ENCODE peak calls at places on chromosomes 13 and 19, in ten cellular contexts. One of them, this sample, is unnamed.
A peak's percentile ranks its signal among the peaks of the same experiment; 100 is the strongest.

GRCh38 chr13:106063591-106064308 is 471.7 kb downstream of the EFNB2 start:
- DNase-seq in transverse colon: no peak
- DNase-seq in colonic mucosa: no peak
- DNase-seq in astrocyte: peak; percentile 91
- DNase-seq in ascending aorta: no peak
- DNase-seq in stomach: no peak
- DNase-seq in bronchial epithelial cell: peak; percentile 66
- DNase-seq in PC-3: peak; percentile 41
- DNase-seq in tibial nerve: no peak
- DNase-seq in IMR-90: peak; percentile 83
- DNase-seq in this sample: no peak

GRCh38 chr19:14073925-14074838 is 1.6 kb downstream of the MISP3 start:
- DNase-seq in ascending aorta: no peak
- DNase-seq in astrocyte: no peak
- DNase-seq in IMR-90: peak; percentile 25
- DNase-seq in PC-3: peak; percentile 46
- DNase-seq in colonic mucosa: peak; percentile 80
- DNase-seq in stomach: peak; percentile 66
- DNase-seq in bronchial epithelial cell: peak; percentile 30
- DNase-seq in transverse colon: peak; percentile 78
- DNase-seq in tibial nerve: no peak
- DNase-seq in this sample: no peak

GRCh38 chr19:10517760-10518443 is 655 bp upstream of the S1PR5 start:
- DNase-seq in transverse colon: no peak
- DNase-seq in ascending aorta: no peak
- DNase-seq in PC-3: peak; percentile 41
- DNase-seq in tibial nerve: no peak
- DNase-seq in stomach: no peak
- DNase-seq in bronchial epithelial cell: peak; percentile 34
- DNase-seq in colonic mucosa: no peak
- DNase-seq in astrocyte: no peak
- DNase-seq in IMR-90: peak; percentile 15
- DNase-seq in this sample: no peak

GRCh38 chr13:113400621-113401451 is 36.9 kb upstream of the GRTP1 start:
- DNase-seq in astrocyte: no peak
- DNase-seq in tibial nerve: no peak
- DNase-seq in PC-3: no peak
- DNase-seq in stomach: no peak
- DNase-seq in colonic mucosa: no peak
- DNase-seq in bronchial epithelial cell: no peak
- DNase-seq in transverse colon: no peak
- DNase-seq in IMR-90: no peak
- DNase-seq in ascending aorta: no peak
- DNase-seq in this sample: no peak

GRCh38 chr13:20442370-20442769 is 83.3 kb downstream of the CRYL1 start:
- DNase-seq in bronchial epithelial cell: no peak
- DNase-seq in tibial nerve: no peak
- DNase-seq in transverse colon: no peak
- DNase-seq in IMR-90: no peak
- DNase-seq in astrocyte: no peak
- DNase-seq in stomach: no peak
- DNase-seq in PC-3: peak; percentile 49
- DNase-seq in colonic mucosa: no peak
- DNase-seq in ascending aorta: no peak
- DNase-seq in this sample: no peak

GRCh38 chr13:26498524-26499208 is 58.8 kb upstream of the WASF3 start:
- DNase-seq in colonic mucosa: no peak
- DNase-seq in IMR-90: peak; percentile 43
- DNase-seq in astrocyte: peak; percentile 22
- DNase-seq in bronchial epithelial cell: peak; percentile 7
- DNase-seq in ascending aorta: no peak
- DNase-seq in tibial nerve: no peak
- DNase-seq in transverse colon: no peak
- DNase-seq in stomach: no peak
- DNase-seq in PC-3: no peak
- DNase-seq in this sample: no peak

GRCh38 chr13:72680353-72680752 is 47.1 kb downstream of the MZT1 start:
- DNase-seq in stomach: no peak
- DNase-seq in bronchial epithelial cell: no peak
- DNase-seq in transverse colon: no peak
- DNase-seq in ascending aorta: no peak
- DNase-seq in IMR-90: no peak
- DNase-seq in tibial nerve: no peak
- DNase-seq in astrocyte: no peak
- DNase-seq in colonic mucosa: no peak
- DNase-seq in PC-3: no peak
- DNase-seq in this sample: no peak

GRCh38 chr19:18807861-18808331 is 16.8 kb upstream of the COMP start:
- DNase-seq in ascending aorta: no peak
- DNase-seq in PC-3: no peak
- DNase-seq in colonic mucosa: no peak
- DNase-seq in IMR-90: no peak
- DNase-seq in tibial nerve: no peak
- DNase-seq in astrocyte: no peak
- DNase-seq in stomach: no peak
- DNase-seq in transverse colon: no peak
- DNase-seq in bronchial epithelial cell: no peak
- DNase-seq in this sample: peak; percentile 47

GRCh38 chr19:40750285-40751064 is at the start of gene ACTMAP:
- DNase-seq in PC-3: peak; percentile 99
- DNase-seq in transverse colon: peak; percentile 100
- DNase-seq in ascending aorta: peak; percentile 99
- DNase-seq in IMR-90: peak; percentile 100
- DNase-seq in tibial nerve: peak; percentile 99
- DNase-seq in colonic mucosa: peak; percentile 100
- DNase-seq in astrocyte: peak; percentile 99
- DNase-seq in stomach: peak; percentile 100
- DNase-seq in bronchial epithelial cell: peak; percentile 98
- DNase-seq in this sample: peak; percentile 99

GRCh38 chr13:103539265-103539664 is 473.0 kb upstream of the SLC10A2 start:
- DNase-seq in colonic mucosa: no peak
- DNase-seq in bronchial epithelial cell: no peak
- DNase-seq in PC-3: no peak
- DNase-seq in ascending aorta: no peak
- DNase-seq in astrocyte: no peak
- DNase-seq in stomach: no peak
- DNase-seq in IMR-90: no peak
- DNase-seq in tibial nerve: no peak
- DNase-seq in transverse colon: no peak
- DNase-seq in this sample: no peak

GRCh38 chr13:50366488-50367174 is 351.4 kb downstream of the KCNRG start:
- DNase-seq in astrocyte: no peak
- DNase-seq in stomach: no peak
- DNase-seq in IMR-90: no peak
- DNase-seq in ascending aorta: no peak
- DNase-seq in PC-3: peak; percentile 16
- DNase-seq in colonic mucosa: no peak
- DNase-seq in tibial nerve: no peak
- DNase-seq in bronchial epithelial cell: no peak
- DNase-seq in transverse colon: no peak
- DNase-seq in this sample: no peak

GRCh38 chr13:112353856-112354255 is 22.3 kb upstream of the SPACA7 start:
- DNase-seq in PC-3: no peak
- DNase-seq in colonic mucosa: no peak
- DNase-seq in transverse colon: no peak
- DNase-seq in ascending aorta: no peak
- DNase-seq in tibial nerve: no peak
- DNase-seq in IMR-90: no peak
- DNase-seq in astrocyte: no peak
- DNase-seq in bronchial epithelial cell: no peak
- DNase-seq in stomach: no peak
- DNase-seq in this sample: no peak

GRCh38 chr13:23579886-23580706 is 9.9 kb downstream of the TNFRSF19 start:
- DNase-seq in stomach: no peak
- DNase-seq in tibial nerve: no peak
- DNase-seq in bronchial epithelial cell: peak; percentile 36
- DNase-seq in IMR-90: peak; percentile 40
- DNase-seq in colonic mucosa: no peak
- DNase-seq in transverse colon: no peak
- DNase-seq in astrocyte: no peak
- DNase-seq in PC-3: peak; percentile 24
- DNase-seq in ascending aorta: no peak
- DNase-seq in this sample: no peak

GRCh38 chr13:59304596-59304995 is 859.1 kb downstream of the DIAPH3 start:
- DNase-seq in IMR-90: no peak
- DNase-seq in ascending aorta: no peak
- DNase-seq in stomach: no peak
- DNase-seq in bronchial epithelial cell: no peak
- DNase-seq in colonic mucosa: no peak
- DNase-seq in PC-3: no peak
- DNase-seq in tibial nerve: no peak
- DNase-seq in astrocyte: no peak
- DNase-seq in transverse colon: no peak
- DNase-seq in this sample: no peak

GRCh38 chr13:59300347-59301165 is 863.2 kb downstream of the DIAPH3 start:
- DNase-seq in stomach: no peak
- DNase-seq in astrocyte: no peak
- DNase-seq in PC-3: no peak
- DNase-seq in ascending aorta: no peak
- DNase-seq in colonic mucosa: no peak
- DNase-seq in bronchial epithelial cell: no peak
- DNase-seq in tibial nerve: no peak
- DNase-seq in transverse colon: no peak
- DNase-seq in IMR-90: no peak
- DNase-seq in this sample: no peak

GRCh38 chr13:59301166-59301551 is 862.6 kb downstream of the DIAPH3 start:
- DNase-seq in IMR-90: no peak
- DNase-seq in stomach: no peak
- DNase-seq in bronchial epithelial cell: no peak
- DNase-seq in astrocyte: no peak
- DNase-seq in PC-3: no peak
- DNase-seq in colonic mucosa: no peak
- DNase-seq in transverse colon: no peak
- DNase-seq in tibial nerve: no peak
- DNase-seq in ascending aorta: no peak
- DNase-seq in this sample: no peak

GRCh38 chr13:59303433-59303832 is 860.3 kb downstream of the DIAPH3 start:
- DNase-seq in tibial nerve: no peak
- DNase-seq in astrocyte: peak; percentile 77
- DNase-seq in IMR-90: no peak
- DNase-seq in PC-3: no peak
- DNase-seq in transverse colon: no peak
- DNase-seq in stomach: no peak
- DNase-seq in bronchial epithelial cell: no peak
- DNase-seq in ascending aorta: no peak
- DNase-seq in colonic mucosa: no peak
- DNase-seq in this sample: no peak

GRCh38 chr13:59305896-59306295 is 857.8 kb downstream of the DIAPH3 start:
- DNase-seq in PC-3: no peak
- DNase-seq in astrocyte: peak; percentile 78
- DNase-seq in IMR-90: no peak
- DNase-seq in colonic mucosa: no peak
- DNase-seq in stomach: no peak
- DNase-seq in tibial nerve: no peak
- DNase-seq in bronchial epithelial cell: no peak
- DNase-seq in transverse colon: no peak
- DNase-seq in ascending aorta: no peak
- DNase-seq in this sample: no peak
- H3K4me3 ChIP-seq in PC-3: no peak overlapping the region
- H3K4me3 ChIP-seq in astrocyte: no peak overlapping the region
- H3K4me3 ChIP-seq in IMR-90: no peak overlapping the region
- H3K4me3 ChIP-seq in colonic mucosa: no peak overlapping the region
- H3K4me3 ChIP-seq in stomach: no peak overlapping the region
- H3K4me3 ChIP-seq in tibial nerve: no peak overlapping the region
- H3K4me3 ChIP-seq in bronchial epithelial cell: no peak overlapping the region
- H3K4me3 ChIP-seq in transverse colon: no peak overlapping the region
- H3K4me3 ChIP-seq in ascending aorta: no peak overlapping the region
- H3K4me3 ChIP-seq in this sample: no peak overlapping the region

GRCh38 chr13:99923877-99924582 is 47.5 kb downstream of the ZIC5 start:
- DNase-seq in IMR-90: no peak
- DNase-seq in astrocyte: no peak
- DNase-seq in tibial nerve: no peak
- DNase-seq in stomach: no peak
- DNase-seq in bronchial epithelial cell: no peak
- DNase-seq in PC-3: no peak
- DNase-seq in transverse colon: no peak
- DNase-seq in colonic mucosa: no peak
- DNase-seq in ascending aorta: no peak
- DNase-seq in this sample: no peak
- H3K27me3 ChIP-seq in IMR-90: peaks cover 8% of the 10 kb centered on the region
- H3K27me3 ChIP-seq in astrocyte: peaks cover 2% of the 10 kb centered on the region
- H3K27me3 ChIP-seq in tibial nerve: no peaks in the 10 kb centered on the region
- H3K27me3 ChIP-seq in stomach: peaks cover 8% of the 10 kb centered on the region
- H3K27me3 ChIP-seq in bronchial epithelial cell: no peaks in the 10 kb centered on the region
- H3K27me3 ChIP-seq in PC-3: no peaks in the 10 kb centered on the region
- H3K27me3 ChIP-seq in transverse colon: peaks cover 4% of the 10 kb centered on the region
- H3K27me3 ChIP-seq in colonic mucosa: no peaks in the 10 kb centered on the region
- H3K27me3 ChIP-seq in ascending aorta: no peaks in the 10 kb centered on the region
- H3K27me3 ChIP-seq in this sample: peaks cover 2% of the 10 kb centered on the region

DNA sequence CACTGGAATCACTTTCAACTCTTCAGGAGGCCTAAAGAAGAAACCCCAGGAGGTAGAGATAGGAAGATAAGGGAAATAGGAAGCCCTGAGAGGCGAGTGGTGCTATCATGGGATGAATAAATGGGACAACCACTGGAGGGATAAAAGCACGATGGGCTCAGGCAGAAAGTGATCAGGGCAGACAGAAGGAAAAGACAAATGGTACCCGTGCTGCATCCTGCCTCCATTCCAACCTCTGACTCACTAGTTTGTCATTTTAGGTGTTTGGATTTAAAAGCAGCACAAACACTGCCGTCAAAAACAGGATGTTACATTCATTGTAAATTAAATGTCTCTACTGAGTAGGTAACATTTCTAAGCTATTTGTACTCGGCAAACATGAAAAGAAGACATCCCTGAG is 314.3 kb upstream of the HTR2A start:
- DNase-seq in ascending aorta: no peak
- DNase-seq in bronchial epithelial cell: peak; percentile 51
- DNase-seq in stomach: no peak
- DNase-seq in colonic mucosa: no peak
- DNase-seq in IMR-90: peak; percentile 40
- DNase-seq in transverse colon: no peak
- DNase-seq in PC-3: peak; percentile 70
- DNase-seq in astrocyte: peak; percentile 47
- DNase-seq in tibial nerve: no peak
- DNase-seq in this sample: no peak
- TF ChIP-seq CTCF in ascending aorta: no peak
- TF ChIP-seq CTCF in bronchial epithelial cell: no peak
- TF ChIP-seq CTCF in stomach: no peak
- TF ChIP-seq CTCF in colonic mucosa: no peak
- TF ChIP-seq CTCF in IMR-90: no peak
- TF ChIP-seq CTCF in transverse colon: no peak
- TF ChIP-seq CTCF in PC-3: no peak
- TF ChIP-seq CTCF in astrocyte: no peak
- TF ChIP-seq CTCF in tibial nerve: no peak
- TF ChIP-seq CTCF in this sample: no peak

DNA sequence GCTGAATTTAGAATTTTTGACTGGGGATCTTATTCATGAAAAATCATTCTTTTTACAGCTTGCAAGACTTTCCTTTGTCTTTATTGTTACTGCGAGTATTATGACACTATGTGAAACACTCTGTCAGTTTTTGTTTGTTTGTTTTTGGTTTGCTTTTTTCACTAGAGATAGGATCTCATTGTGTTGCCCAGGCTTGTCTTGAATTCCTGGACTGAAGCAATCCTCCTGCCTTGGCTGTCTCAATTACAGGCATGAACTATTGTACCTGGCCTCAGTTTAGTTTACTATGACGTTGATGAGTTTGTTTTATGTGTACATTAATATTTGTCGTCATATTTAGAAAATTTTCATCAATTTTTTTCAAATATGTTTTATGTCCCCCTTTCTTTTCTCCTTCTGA is 1030.0 kb upstream of the PRR20A start:
- DNase-seq in PC-3: no peak
- DNase-seq in bronchial epithelial cell: peak; percentile 50
- DNase-seq in tibial nerve: no peak
- DNase-seq in transverse colon: no peak
- DNase-seq in astrocyte: no peak
- DNase-seq in colonic mucosa: no peak
- DNase-seq in ascending aorta: no peak
- DNase-seq in IMR-90: no peak
- DNase-seq in stomach: no peak
- DNase-seq in this sample: no peak
- H3K4me3 ChIP-seq in PC-3: no peak overlapping the region
- H3K4me3 ChIP-seq in bronchial epithelial cell: no peak overlapping the region
- H3K4me3 ChIP-seq in tibial nerve: no peak overlapping the region
- H3K4me3 ChIP-seq in transverse colon: no peak overlapping the region
- H3K4me3 ChIP-seq in astrocyte: no peak overlapping the region
- H3K4me3 ChIP-seq in colonic mucosa: no peak overlapping the region
- H3K4me3 ChIP-seq in ascending aorta: no peak overlapping the region
- H3K4me3 ChIP-seq in IMR-90: no peak overlapping the region
- H3K4me3 ChIP-seq in stomach: no peak overlapping the region
- H3K4me3 ChIP-seq in this sample: no peak overlapping the region